ENCODE peak calls at places on chromosomes 3 and 15, in seven cellular contexts. J is HCEC 1CT, A is GM13976, M is coronary artery, G is dorsolateral prefrontal cortex, U is substantia nigra, Z is LoVo. B is an unnamed sample.

GRCh38 chr3:159861369-159861987 is 127.2 kb upstream of the IL12A start:
- DNase-seq in J (no peak), A (no peak), M (no peak), G (no peak), U (no peak), Z (no peak), B (no peak)

GRCh38 chr3:15983232-15983631 is 185.5 kb upstream of the ANKRD28 start:
- DNase-seq in J (peak), A (no peak), M (no peak), G (no peak), U (no peak), Z (no peak), B (no peak)

GRCh38 chr15:60605879-60606304 is 127.0 kb upstream of the ICE2 start:
- DNase-seq in J (peak), A (no peak), M (no peak), G (no peak), U (no peak), Z (no peak), B (no peak)

GRCh38 chr3:57933589-57933988 is 74.6 kb upstream of the FLNB start:
- DNase-seq in J (no peak), A (no peak), M (no peak), G (no peak), U (no peak), Z (no peak), B (no peak)

GRCh38 chr3:45131201-45131600 is 15.0 kb downstream of the CDCP1 start:
- DNase-seq in J (peak), A (no peak), M (no peak), G (no peak), U (no peak), Z (no peak), B (no peak)

GRCh38 chr15:77104155-77104554 is 33.2 kb upstream of the TSPAN3 start:
- DNase-seq in J (no peak), A (no peak), M (no peak), G (no peak), U (no peak), Z (no peak), B (no peak)

GRCh38 chr3:65914740-65915366 is 123.9 kb downstream of the MAGI1 start:
- DNase-seq in J (peak), A (no peak), M (no peak), G (no peak), U (no peak), Z (no peak), B (no peak)

GRCh38 chr15:84816694-84817460 is at the start of gene ALPK3:
- DNase-seq in J (no peak), A (peak), M (peak), G (no peak), U (no peak), Z (no peak), B (no peak)

GRCh38 chr15:72706266-72706665 is 20.3 kb downstream of the BBS4 start:
- DNase-seq in J (peak), A (no peak), M (no peak), G (no peak), U (no peak), Z (no peak), B (no peak)

GRCh38 chr3:63228087-63228486 is 50.0 kb upstream of the SYNPR start:
- DNase-seq in J (no peak), A (no peak), M (no peak), G (no peak), U (no peak), Z (no peak), B (no peak)

GRCh38 chr15:82663186-82663600 is 16.0 kb upstream of the CPEB1 start:
- DNase-seq in J (peak), A (peak), M (no peak), G (no peak), U (peak), Z (peak), B (peak)

GRCh38 chr3:127817331-127817821 is 4.9 kb downstream of the MGLL start:
- DNase-seq in J (peak), A (no peak), M (no peak), G (no peak), U (no peak), Z (peak), B (no peak)

GRCh38 chr3:103785537-103785936 is 1350.7 kb downstream of the ZPLD1 start:
- DNase-seq in J (no peak), A (no peak), M (no peak), G (no peak), U (no peak), Z (no peak), B (no peak)

GRCh38 chr3:153624310-153625030 is 462.4 kb downstream of the RAP2B start:
- DNase-seq in J (no peak), A (no peak), M (no peak), G (no peak), U (no peak), Z (no peak), B (no peak)